ENCODE peak calls at places on chromosome 4, in five cellular contexts. One of them, this sample, is unnamed. For H3K4me1, the result is how much of the 10 kb centered on the place peaks cover.

GRCh38 chr4:6463311-6464289 is 8.8 kb downstream of the PPP2R2C start:
- DNase-seq in GM23248: no peak
- DNase-seq in CD8-positive, alpha-beta T cell: no peak
- DNase-seq in astrocyte: no peak
- DNase-seq in H9: peak
- DNase-seq in this sample: no peak

GRCh38 chr4:118279920-118280432 is 72.8 kb downstream of the PRSS12 start:
- DNase-seq in GM23248: no peak
- DNase-seq in CD8-positive, alpha-beta T cell: no peak
- DNase-seq in astrocyte: no peak
- DNase-seq in H9: no peak
- DNase-seq in this sample: no peak

GRCh38 chr4:150581611-150582010 is 340 bp upstream of the MAB21L2 start:
- DNase-seq in GM23248: no peak
- DNase-seq in CD8-positive, alpha-beta T cell: no peak
- DNase-seq in astrocyte: peak
- DNase-seq in H9: peak
- DNase-seq in this sample: peak

GRCh38 chr4:84804126-84804525 is 162.4 kb downstream of the WDFY3 start:
- DNase-seq in GM23248: peak
- DNase-seq in CD8-positive, alpha-beta T cell: no peak
- DNase-seq in astrocyte: peak
- DNase-seq in H9: no peak
- DNase-seq in this sample: no peak

GRCh38 chr4:190020790-190021717 is 6.0 kb downstream of the FRG2 start:
- DNase-seq in GM23248: peak
- DNase-seq in CD8-positive, alpha-beta T cell: no peak
- DNase-seq in astrocyte: peak
- DNase-seq in H9: peak
- DNase-seq in this sample: peak

GRCh38 chr4:41058426-41058825 is 155.9 kb downstream of the APBB2 start:
- DNase-seq in GM23248: peak
- DNase-seq in CD8-positive, alpha-beta T cell: no peak
- DNase-seq in astrocyte: peak
- DNase-seq in H9: no peak
- DNase-seq in this sample: no peak

GRCh38 chr4:53321151-53321987 is 44.5 kb downstream of the SCFD2 start:
- DNase-seq in GM23248: peak
- DNase-seq in CD8-positive, alpha-beta T cell: no peak
- DNase-seq in astrocyte: peak
- DNase-seq in H9: no peak
- DNase-seq in this sample: no peak

GRCh38 chr4:175330236-175330635 is 412.1 kb downstream of the ADAM29 start:
- DNase-seq in GM23248: peak
- DNase-seq in CD8-positive, alpha-beta T cell: no peak
- DNase-seq in astrocyte: peak
- DNase-seq in H9: no peak
- DNase-seq in this sample: no peak

GRCh38 chr4:130808492-130808891 is 1712.5 kb downstream of the C4orf33 start:
- DNase-seq in GM23248: no peak
- DNase-seq in CD8-positive, alpha-beta T cell: no peak
- DNase-seq in astrocyte: no peak
- DNase-seq in H9: no peak
- DNase-seq in this sample: peak

GRCh38 chr4:42787071-42787463 is 105.4 kb upstream of the GRXCR1 start:
- DNase-seq in GM23248: no peak
- DNase-seq in CD8-positive, alpha-beta T cell: no peak
- DNase-seq in astrocyte: no peak
- DNase-seq in H9: no peak
- DNase-seq in this sample: no peak

GRCh38 chr4:74014332-74014731 is 15.9 kb upstream of the CXCL5 start:
- DNase-seq in GM23248: peak
- DNase-seq in CD8-positive, alpha-beta T cell: no peak
- DNase-seq in astrocyte: no peak
- DNase-seq in H9: no peak
- DNase-seq in this sample: no peak

GRCh38 chr4:109155682-109156243 is 146.7 kb downstream of the COL25A1 start:
- DNase-seq in GM23248: peak
- DNase-seq in CD8-positive, alpha-beta T cell: no peak
- DNase-seq in astrocyte: peak
- DNase-seq in H9: no peak
- DNase-seq in this sample: no peak

GRCh38 chr4:47720787-47721186 is 117.1 kb downstream of the CORIN start:
- DNase-seq in GM23248: no peak
- DNase-seq in CD8-positive, alpha-beta T cell: no peak
- DNase-seq in astrocyte: no peak
- DNase-seq in H9: no peak
- DNase-seq in this sample: no peak

GRCh38 chr4:86893136-86893535 is 914 bp upstream of the C4orf36 start:
- DNase-seq in GM23248: no peak
- DNase-seq in CD8-positive, alpha-beta T cell: no peak
- DNase-seq in astrocyte: no peak
- DNase-seq in H9: no peak
- DNase-seq in this sample: no peak

GRCh38 chr4:20326977-20327376 is 75.3 kb downstream of the SLIT2 start:
- DNase-seq in GM23248: peak
- DNase-seq in CD8-positive, alpha-beta T cell: no peak
- DNase-seq in astrocyte: no peak
- DNase-seq in H9: no peak
- DNase-seq in this sample: no peak

GRCh38 chr4:3046149-3046548 is 28.2 kb downstream of the HTT-AS start:
- DNase-seq in GM23248: no peak
- DNase-seq in CD8-positive, alpha-beta T cell: no peak
- DNase-seq in astrocyte: no peak
- DNase-seq in H9: no peak
- DNase-seq in this sample: no peak

GRCh38 chr4:124940387-124940786 is 227.9 kb upstream of the ANKRD50 start:
- DNase-seq in GM23248: peak
- DNase-seq in CD8-positive, alpha-beta T cell: no peak
- DNase-seq in astrocyte: peak
- DNase-seq in H9: no peak
- DNase-seq in this sample: peak

GRCh38 chr4:24989327-24989726 is 41.4 kb downstream of the LGI2 start:
- DNase-seq in GM23248: no peak
- DNase-seq in CD8-positive, alpha-beta T cell: no peak
- DNase-seq in astrocyte: no peak
- DNase-seq in H9: no peak
- DNase-seq in this sample: no peak

GRCh38 chr4:139656614-139657486 is 8.8 kb upstream of the MGST2 start:
- DNase-seq in GM23248: peak
- DNase-seq in CD8-positive, alpha-beta T cell: peak
- DNase-seq in astrocyte: peak
- DNase-seq in H9: peak
- DNase-seq in this sample: peak

GRCh38 chr4:98778206-98778605 is 119.8 kb upstream of the TSPAN5 start:
- DNase-seq in GM23248: peak
- DNase-seq in CD8-positive, alpha-beta T cell: no peak
- DNase-seq in astrocyte: peak
- DNase-seq in H9: no peak
- DNase-seq in this sample: no peak

GRCh38 chr4:83208776-83209365 is 75.7 kb downstream of the COQ2 start:
- DNase-seq in GM23248: peak
- DNase-seq in CD8-positive, alpha-beta T cell: no peak
- DNase-seq in astrocyte: no peak
- DNase-seq in H9: no peak
- DNase-seq in this sample: no peak

GRCh38 chr4:26866781-26867180 is 6.1 kb downstream of the STIM2 start:
- DNase-seq in GM23248: no peak
- DNase-seq in CD8-positive, alpha-beta T cell: no peak
- DNase-seq in astrocyte: no peak
- DNase-seq in H9: no peak
- DNase-seq in this sample: peak
- H3K4me1 ChIP-seq in GM23248: under half
- H3K4me1 ChIP-seq in CD8-positive, alpha-beta T cell: half or more
- H3K4me1 ChIP-seq in astrocyte: under half
- H3K4me1 ChIP-seq in H9: under half
- H3K4me1 ChIP-seq in this sample: under half

GRCh38 chr4:89270792-89271191 is 36.8 kb downstream of the GPRIN3 start:
- DNase-seq in GM23248: no peak
- DNase-seq in CD8-positive, alpha-beta T cell: no peak
- DNase-seq in astrocyte: no peak
- DNase-seq in H9: no peak
- DNase-seq in this sample: no peak
- H3K4me1 ChIP-seq in GM23248: under half
- H3K4me1 ChIP-seq in CD8-positive, alpha-beta T cell: under half
- H3K4me1 ChIP-seq in astrocyte: under half
- H3K4me1 ChIP-seq in H9: under half
- H3K4me1 ChIP-seq in this sample: under half

GRCh38 chr4:94256144-94256783 is 48.6 kb downstream of the SMARCAD1 start:
- DNase-seq in GM23248: no peak
- DNase-seq in CD8-positive, alpha-beta T cell: no peak
- DNase-seq in astrocyte: no peak
- DNase-seq in H9: no peak
- DNase-seq in this sample: no peak

GRCh38 chr4:94256833-94257232 is 49.2 kb downstream of the SMARCAD1 start:
- DNase-seq in GM23248: peak
- DNase-seq in CD8-positive, alpha-beta T cell: no peak
- DNase-seq in astrocyte: no peak
- DNase-seq in H9: no peak
- DNase-seq in this sample: peak

GRCh38 chr4:94251094-94251493 is 43.4 kb downstream of the SMARCAD1 start:
- DNase-seq in GM23248: peak
- DNase-seq in CD8-positive, alpha-beta T cell: no peak
- DNase-seq in astrocyte: no peak
- DNase-seq in H9: no peak
- DNase-seq in this sample: no peak

GRCh38 chr4:94253036-94253435 is 45.4 kb downstream of the SMARCAD1 start:
- DNase-seq in GM23248: no peak
- DNase-seq in CD8-positive, alpha-beta T cell: no peak
- DNase-seq in astrocyte: peak
- DNase-seq in H9: no peak
- DNase-seq in this sample: peak
- H3K4me1 ChIP-seq in GM23248: under half
- H3K4me1 ChIP-seq in CD8-positive, alpha-beta T cell: under half
- H3K4me1 ChIP-seq in astrocyte: under half
- H3K4me1 ChIP-seq in H9: under half
- H3K4me1 ChIP-seq in this sample: under half

GRCh38 chr4:169238445-169238844 is 32.3 kb downstream of the SH3RF1 start:
- DNase-seq in GM23248: peak
- DNase-seq in CD8-positive, alpha-beta T cell: no peak
- DNase-seq in astrocyte: peak
- DNase-seq in H9: no peak
- DNase-seq in this sample: no peak

GRCh38 chr4:169243808-169244207 is 26.9 kb downstream of the SH3RF1 start:
- DNase-seq in GM23248: peak
- DNase-seq in CD8-positive, alpha-beta T cell: no peak
- DNase-seq in astrocyte: peak
- DNase-seq in H9: no peak
- DNase-seq in this sample: no peak

GRCh38 chr4:169239236-169239905 is 31.4 kb downstream of the SH3RF1 start:
- DNase-seq in GM23248: peak
- DNase-seq in CD8-positive, alpha-beta T cell: no peak
- DNase-seq in astrocyte: no peak
- DNase-seq in H9: no peak
- DNase-seq in this sample: no peak

GRCh38 chr4:169244210-169244609 is 26.5 kb downstream of the SH3RF1 start:
- DNase-seq in GM23248: no peak
- DNase-seq in CD8-positive, alpha-beta T cell: no peak
- DNase-seq in astrocyte: no peak
- DNase-seq in H9: no peak
- DNase-seq in this sample: no peak

GRCh38 chr4:169241480-169241879 is 29.3 kb downstream of the SH3RF1 start:
- DNase-seq in GM23248: no peak
- DNase-seq in CD8-positive, alpha-beta T cell: no peak
- DNase-seq in astrocyte: no peak
- DNase-seq in H9: no peak
- DNase-seq in this sample: no peak
- H3K4me1 ChIP-seq in GM23248: half or more
- H3K4me1 ChIP-seq in CD8-positive, alpha-beta T cell: under half
- H3K4me1 ChIP-seq in astrocyte: under half
- H3K4me1 ChIP-seq in H9: under half
- H3K4me1 ChIP-seq in this sample: under half

DNA sequence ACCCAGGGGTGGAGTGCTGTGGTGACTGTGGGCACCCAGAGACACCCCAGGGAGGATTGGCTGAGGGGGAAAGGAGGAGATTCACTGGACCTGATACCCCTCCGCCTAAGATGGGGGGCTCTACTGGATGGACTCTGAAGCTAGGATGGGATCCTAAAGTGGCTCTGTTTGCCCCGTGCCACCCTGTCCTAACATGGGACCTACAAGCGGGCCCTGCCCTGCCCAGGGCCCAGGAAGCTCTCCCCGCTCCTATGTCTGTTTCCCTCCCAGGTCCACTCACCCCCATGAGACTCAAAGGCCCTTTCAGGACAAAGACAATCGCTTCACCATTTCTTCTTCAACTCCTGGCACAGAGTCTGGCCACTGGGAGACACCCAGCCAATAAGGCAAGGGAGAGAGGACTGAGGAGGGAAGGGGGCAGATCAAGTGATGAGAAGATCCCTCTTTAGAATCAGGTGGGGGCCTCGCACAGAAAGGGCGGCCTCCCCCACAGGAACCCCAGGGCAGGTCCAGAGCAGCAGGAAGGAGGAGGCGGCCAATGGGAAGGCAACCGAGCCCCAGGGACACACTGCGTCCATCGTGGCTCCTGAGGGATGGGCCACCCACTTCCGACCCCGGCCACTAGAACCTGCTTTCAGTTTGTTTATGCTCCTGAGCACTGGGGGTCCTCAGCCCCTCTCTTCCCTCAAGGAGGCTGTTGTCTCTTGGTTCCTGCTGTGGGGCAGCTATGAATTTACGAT is 155.4 kb downstream of the AFAP1 start:
- DNase-seq in GM23248: no peak
- DNase-seq in CD8-positive, alpha-beta T cell: no peak
- DNase-seq in astrocyte: no peak
- DNase-seq in H9: no peak
- DNase-seq in this sample: no peak
- H3K4me1 ChIP-seq in GM23248: under half
- H3K4me1 ChIP-seq in CD8-positive, alpha-beta T cell: under half
- H3K4me1 ChIP-seq in astrocyte: under half
- H3K4me1 ChIP-seq in H9: under half
- H3K4me1 ChIP-seq in this sample: under half

DNA sequence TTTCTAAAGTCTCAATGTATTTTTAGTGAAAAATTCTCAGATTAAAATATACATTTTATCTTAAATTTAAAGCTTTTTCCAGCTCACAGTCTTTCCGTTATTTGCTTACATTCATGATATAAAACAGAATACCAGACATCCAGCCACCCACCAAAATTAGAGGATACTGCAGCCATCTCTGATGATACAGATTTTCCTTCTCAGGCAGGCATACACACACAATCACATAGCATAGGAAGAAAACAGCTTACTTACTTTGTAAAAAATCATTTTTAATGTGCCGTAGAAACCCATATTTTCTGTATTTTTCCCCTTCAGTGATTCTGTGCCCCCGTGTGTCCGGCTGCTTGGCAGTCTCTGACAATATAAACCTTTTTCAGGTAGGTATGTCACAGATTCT is 183.7 kb downstream of the FBXW7 start:
- DNase-seq in GM23248: peak
- DNase-seq in CD8-positive, alpha-beta T cell: no peak
- DNase-seq in astrocyte: no peak
- DNase-seq in H9: no peak
- DNase-seq in this sample: no peak
- H3K4me1 ChIP-seq in GM23248: half or more
- H3K4me1 ChIP-seq in CD8-positive, alpha-beta T cell: under half
- H3K4me1 ChIP-seq in astrocyte: under half
- H3K4me1 ChIP-seq in H9: under half
- H3K4me1 ChIP-seq in this sample: under half